ENCODE peak calls at places on chromosomes 4 and X, in six cellular contexts. V, T, K, E, F and J are unnamed samples.

GRCh38 chrX:72107320-72107719 is 24.4 kb downstream of the RTL5 start:
- DNase-seq in V (no peak), T (peak; percentile 36), K (no peak), E (no peak), F (no peak), J (no peak)

GRCh38 chr4:3868146-3868840 is 102.1 kb downstream of the ADRA2C start:
- DNase-seq in V (no peak), T (peak; percentile 62), K (no peak), E (peak; percentile 77), F (peak; percentile 42), J (no peak)

GRCh38 chr4:152100378-152101201 is 339.8 kb upstream of the GATB start:
- DNase-seq in V (no peak), T (no peak), K (no peak), E (no peak), F (peak; percentile 2), J (no peak)

GRCh38 chr4:113955948-113956347 is 23.5 kb downstream of the ARSJ start:
- DNase-seq in V (no peak), T (no peak), K (no peak), E (no peak), F (no peak), J (no peak)

GRCh38 chr4:102388636-102389035 is 43.4 kb upstream of the SLC39A8 start:
- DNase-seq in V (no peak), T (no peak), K (no peak), E (no peak), F (no peak), J (no peak)

GRCh38 chr4:30553721-30554120 is 166.4 kb upstream of the PCDH7 start:
- DNase-seq in V (no peak), T (no peak), K (no peak), E (no peak), F (no peak), J (no peak)

GRCh38 chr4:3529363-3529762 is 2.9 kb downstream of the LRPAP1 start:
- DNase-seq in V (no peak), T (no peak), K (no peak), E (no peak), F (peak; percentile 41), J (peak; percentile 79)

GRCh38 chr4:7988437-7988836 is 48.8 kb upstream of the AFAP1 start:
- DNase-seq in V (no peak), T (peak; percentile 64), K (no peak), E (no peak), F (no peak), J (no peak)

GRCh38 chrX:151754042-151754419 is 19.5 kb downstream of the CNGA2 start:
- DNase-seq in V (no peak), T (peak; percentile 53), K (no peak), E (peak; percentile 13), F (no peak), J (no peak)

GRCh38 chrX:71496476-71496875 is 36.4 kb upstream of the OGT start:
- DNase-seq in V (no peak), T (no peak), K (no peak), E (no peak), F (no peak), J (no peak)

GRCh38 chr4:77236806-77237205 is 79.8 kb downstream of the CCNG2 start:
- DNase-seq in V (no peak), T (no peak), K (no peak), E (no peak), F (no peak), J (no peak)

GRCh38 chr4:7719354-7720174 is 220.1 kb downstream of the AFAP1 start:
- DNase-seq in V (peak; percentile 84), T (peak; percentile 89), K (peak; percentile 75), E (peak; percentile 96), F (peak; percentile 46), J (no peak)

GRCh38 chr4:154622598-154622997 is 10.1 kb upstream of the FGG start:
- DNase-seq in V (no peak), T (peak; percentile 59), K (peak; percentile 58), E (peak; percentile 63), F (peak; percentile 66), J (no peak)

GRCh38 chr4:22668702-22669101 is 24.0 kb upstream of the GBA3 start:
- DNase-seq in V (no peak), T (no peak), K (no peak), E (no peak), F (no peak), J (no peak)

GRCh38 chr4:182827166-182827565 is 90.0 kb downstream of the DCTD start:
- DNase-seq in V (no peak), T (no peak), K (no peak), E (no peak), F (no peak), J (no peak)

GRCh38 chr4:132344924-132345828 is 803.9 kb upstream of the PCDH10 start:
- DNase-seq in V (no peak), T (no peak), K (no peak), E (no peak), F (no peak), J (peak; percentile 41)

GRCh38 chr4:150387983-150388382 is 194.0 kb upstream of the MAB21L2 start:
- DNase-seq in V (no peak), T (no peak), K (no peak), E (no peak), F (no peak), J (no peak)

GRCh38 chr4:123824524-123824923 is 427.9 kb downstream of the SPRY1 start:
- DNase-seq in V (no peak), T (no peak), K (no peak), E (no peak), F (no peak), J (no peak)

GRCh38 chr4:169311643-169312365 is 41.0 kb upstream of the SH3RF1 start:
- DNase-seq in V (no peak), T (peak; percentile 51), K (no peak), E (peak; percentile 77), F (peak; percentile 60), J (no peak)

GRCh38 chr4:40380647-40381046 is 45.5 kb downstream of the CHRNA9 start:
- DNase-seq in V (no peak), T (no peak), K (no peak), E (no peak), F (no peak), J (no peak)

GRCh38 chr4:15702941-15703403 is at the start of gene BST1:
- DNase-seq in V (peak; percentile 92), T (peak; percentile 62), K (peak; percentile 50), E (peak; percentile 51), F (no peak), J (peak; percentile 87)

GRCh38 chr4:40214661-40215418 is 18.0 kb downstream of the RHOH start:
- DNase-seq in V (no peak), T (no peak), K (no peak), E (no peak), F (no peak), J (no peak)

GRCh38 chrX:70434914-70435586 is 9.6 kb upstream of the DLG3 start:
- DNase-seq in V (peak; percentile 62), T (peak; percentile 75), K (no peak), E (no peak), F (no peak), J (no peak)

GRCh38 chr4:156764145-156764544 is 207.5 kb downstream of the PDGFC start:
- DNase-seq in V (no peak), T (no peak), K (no peak), E (no peak), F (no peak), J (no peak)

GRCh38 chr4:3437582-3437936 is 4.2 kb upstream of the HGFAC start:
- DNase-seq in V (peak; percentile 52), T (no peak), K (no peak), E (no peak), F (no peak), J (peak; percentile 76)

GRCh38 chrX:3461824-3462508 is 115.5 kb upstream of the MXRA5 start:
- DNase-seq in V (no peak), T (no peak), K (no peak), E (no peak), F (no peak), J (no peak)

GRCh38 chrX:131747173-131747572 is 203.3 kb downstream of the OR13H1 start:
- DNase-seq in V (no peak), T (peak; percentile 28), K (no peak), E (no peak), F (no peak), J (no peak)

GRCh38 chrX:71131510-71131909 is 13.1 kb downstream of the MED12 start:
- DNase-seq in V (no peak), T (no peak), K (no peak), E (no peak), F (no peak), J (no peak)

GRCh38 chr4:7067523-7068278 is at the start of gene GRPEL1:
- DNase-seq in V (peak; percentile 100), T (peak; percentile 99), K (peak; percentile 97), E (peak; percentile 95), F (peak; percentile 100), J (peak; percentile 100)

GRCh38 chr4:173463816-173464215 is 64.9 kb upstream of the SCRG1 start:
- DNase-seq in V (no peak), T (no peak), K (no peak), E (no peak), F (no peak), J (no peak)

GRCh38 chrX:47235691-47236103 is 2.9 kb downstream of the USP11 start:
- DNase-seq in V (no peak), T (no peak), K (no peak), E (no peak), F (no peak), J (no peak)

GRCh38 chr4:145481164-145481941 is at the start of gene SMAD1:
- DNase-seq in V (peak; percentile 95), T (peak; percentile 92), K (peak; percentile 77), E (peak; percentile 82), F (peak; percentile 68), J (peak; percentile 95)

GRCh38 chrX:154298312-154298711 is 2.7 kb downstream of the TKTL1 start:
- DNase-seq in V (no peak), T (no peak), K (no peak), E (no peak), F (peak; percentile 42), J (no peak)